ENCODE peak calls at places on chromosomes 12 and 14, in nine cellular contexts. T, N, L, W, J, K, F, O and E are unnamed samples.

GRCh38 chr14:49401373-49401772 is 184.8 kb downstream of the RPS29 start:
- DNase-seq in J (no peak), F (no peak), T (no peak), N (no peak), W (no peak), L (no peak), O (no peak), K (no peak), E (no peak)

GRCh38 chr12:124474709-124475108 is 92.7 kb downstream of the NCOR2 start:
- DNase-seq in N (no peak), F (peak; percentile 85), O (peak; percentile 93), T (no peak), W (no peak), L (peak; percentile 93), K (no peak), J (no peak), E (no peak)

GRCh38 chr12:62722971-62723680 is 211.8 kb downstream of the PPM1H start:
- DNase-seq in O (no peak), N (peak; percentile 48), F (no peak), J (no peak), W (no peak), L (no peak), T (peak; percentile 32), K (peak; percentile 27), E (no peak)

GRCh38 chr12:27623645-27624044 is 72.6 kb upstream of the REP15 start:
- DNase-seq in T (peak; percentile 47), N (no peak), J (no peak), F (no peak), K (no peak), L (no peak), W (no peak), O (no peak), E (no peak)

GRCh38 chr12:23005387-23005786 is 380.4 kb downstream of the ETNK1 start:
- DNase-seq in L (no peak), T (no peak), N (no peak), K (no peak), W (no peak), F (no peak), J (no peak), O (no peak), E (no peak)

GRCh38 chr14:103408491-103409155 is 23.4 kb downstream of the MARK3 start:
- DNase-seq in N (no peak), T (no peak), O (no peak), K (no peak), W (no peak), L (no peak), F (no peak), J (no peak), E (no peak)

GRCh38 chr12:386651-387050 is 2.5 kb downstream of the KDM5A start:
- DNase-seq in K (no peak), O (no peak), W (no peak), L (no peak), J (peak; percentile 20), F (no peak), T (peak; percentile 66), N (no peak), E (no peak)

GRCh38 chr14:101972126-101972785 is 7.9 kb downstream of the DYNC1H1 start:
- DNase-seq in W (no peak), L (peak; percentile 28), K (no peak), F (peak; percentile 84), T (peak; percentile 100), N (peak; percentile 9), O (peak; percentile 33), J (peak; percentile 99), E (no peak)

GRCh38 chr12:68675098-68675842 is 11.5 kb upstream of the NUP107 start:
- DNase-seq in W (peak; percentile 85), O (no peak), L (no peak), J (peak; percentile 25), T (no peak), F (no peak), K (no peak), N (no peak), E (no peak)

GRCh38 chr14:61342486-61342885 is 21.1 kb downstream of the PRKCH start:
- DNase-seq in T (no peak), F (no peak), L (no peak), W (peak; percentile 86), J (no peak), N (no peak), K (no peak), O (no peak), E (no peak)

GRCh38 chr14:61101803-61102548 is 120.9 kb downstream of the SLC38A6 start:
- DNase-seq in N (no peak), K (no peak), W (peak; percentile 34), T (peak; percentile 38), O (no peak), F (no peak), J (no peak), L (no peak), E (peak; percentile 44)

GRCh38 chr14:103021817-103022668 is 35.3 kb downstream of the CDC42BPB start:
- DNase-seq in F (no peak), T (peak; percentile 36), L (no peak), W (no peak), J (no peak), O (peak; percentile 49), K (no peak), N (peak; percentile 92), E (no peak)

GRCh38 chr14:89249296-89249565 is 167.8 kb downstream of the FOXN3 start:
- DNase-seq in T (peak; percentile 16), K (no peak), N (peak; percentile 79), W (no peak), F (no peak), J (no peak), O (no peak), L (no peak), E (no peak)

GRCh38 chr12:9387450-9387849 is 179.3 kb upstream of the PZP start:
- DNase-seq in J (no peak), N (no peak), T (no peak), K (no peak), W (no peak), F (no peak), L (no peak), O (no peak), E (no peak)

GRCh38 chr12:40692617-40693502 is 621 bp downstream of the CNTN1 start:
- DNase-seq in L (peak; percentile 15), N (no peak), W (no peak), T (no peak), F (no peak), K (peak; percentile 92), J (no peak), O (peak; percentile 32), E (no peak)